ENCODE peak calls at places on chromosomes 3 and 15, in five cellular contexts. T is EL, J is SK-N-DZ, K is NCI-H2029, M is T-cell. B is an unnamed sample.

GRCh38 chr3:73552700-73553099 is 72.0 kb downstream of the PDZRN3 start:
- DNase-seq in T (peak), J (no peak), K (peak), M (no peak), B (no peak)

GRCh38 chr15:65033659-65034269 is 4.3 kb upstream of the MTFMT start:
- DNase-seq in T (peak), J (peak), K (no peak), M (no peak), B (no peak)

GRCh38 chr3:61381745-61382392 is 130.6 kb upstream of the FHIT start:
- DNase-seq in T (peak), J (peak), K (peak), M (no peak), B (no peak)

GRCh38 chr3:35744419-35744818 is 105.1 kb downstream of the ARPP21 start:
- DNase-seq in T (no peak), J (peak), K (no peak), M (no peak), B (no peak)

GRCh38 chr15:89197503-89197971 is 23.8 kb downstream of the RLBP1 start:
- DNase-seq in T (no peak), J (no peak), K (peak), M (no peak), B (no peak)

GRCh38 chr15:52037889-52038505 is 19.0 kb downstream of the MAPK6 start:
- DNase-seq in T (no peak), J (no peak), K (no peak), M (no peak), B (no peak)

GRCh38 chr15:45402955-45403892 is 24.9 kb upstream of the GATM start:
- DNase-seq in T (peak), J (no peak), K (no peak), M (no peak), B (peak)

GRCh38 chr3:126469479-126469878 is 6.2 kb downstream of the ZXDC start:
- DNase-seq in T (no peak), J (no peak), K (peak), M (no peak), B (no peak)

GRCh38 chr15:48358229-48358641 is 27.0 kb downstream of the DUT start:
- DNase-seq in T (peak), J (peak), K (no peak), M (no peak), B (no peak)

GRCh38 chr3:149299938-149300791 is 33.3 kb downstream of the TM4SF18 start:
- DNase-seq in T (peak), J (no peak), K (peak), M (no peak), B (no peak)

GRCh38 chr15:48733615-48734014 is 77.3 kb downstream of the CEP152 start:
- DNase-seq in T (no peak), J (no peak), K (no peak), M (no peak), B (no peak)

GRCh38 chr15:36432162-36432561 is 147.3 kb upstream of the CDIN1 start:
- DNase-seq in T (peak), J (no peak), K (no peak), M (no peak), B (no peak)

GRCh38 chr3:15386352-15386751 is 41.0 kb downstream of the METTL6 start:
- DNase-seq in T (no peak), J (no peak), K (no peak), M (no peak), B (no peak)

GRCh38 chr15:31300208-31300661 is 26.4 kb upstream of the KLF13 start:
- DNase-seq in T (no peak), J (no peak), K (peak), M (no peak), B (peak)

GRCh38 chr15:79089890-79090486 is 592 bp downstream of the RASGRF1 start:
- DNase-seq in T (no peak), J (no peak), K (no peak), M (no peak), B (no peak)

GRCh38 chr3:152243301-152243711 is 25.4 kb upstream of the MBNL1 start:
- DNase-seq in T (no peak), J (no peak), K (no peak), M (no peak), B (no peak)

GRCh38 chr3:62587579-62588031 is 214.3 kb upstream of the FEZF2 start:
- DNase-seq in T (peak), J (peak), K (no peak), M (no peak), B (no peak)

GRCh38 chr3:65854606-65855304 is 184.0 kb downstream of the MAGI1 start:
- DNase-seq in T (peak), J (no peak), K (peak), M (no peak), B (no peak)

GRCh38 chr3:187870360-187871203 is 125.3 kb upstream of the BCL6 start:
- DNase-seq in T (no peak), J (no peak), K (no peak), M (no peak), B (no peak)

GRCh38 chr3:127671523-127672428 is 976 bp upstream of the ABTB1 start:
- DNase-seq in T (peak), J (no peak), K (no peak), M (peak), B (no peak)

GRCh38 chr3:57227930-57228733 is 603 bp downstream of the APPL1 start:
- DNase-seq in T (peak), J (peak), K (no peak), M (peak), B (peak)

GRCh38 chr3:166510382-166510781 is 673.2 kb upstream of the BCHE start:
- DNase-seq in T (no peak), J (peak), K (no peak), M (no peak), B (no peak)

GRCh38 chr3:151750181-151750580 is 16.5 kb downstream of the AADACL2 start:
- DNase-seq in T (no peak), J (no peak), K (no peak), M (no peak), B (no peak)

GRCh38 chr15:101694261-101694660 is 30.0 kb downstream of the TARS3 start:
- DNase-seq in T (no peak), J (no peak), K (no peak), M (no peak), B (no peak)

GRCh38 chr3:41893977-41894376 is 67.9 kb downstream of the ULK4 start:
- DNase-seq in T (peak), J (peak), K (peak), M (no peak), B (no peak)

GRCh38 chr3:10495003-10495402 is 10.4 kb downstream of the ATP2B2 start:
- DNase-seq in T (peak), J (no peak), K (peak), M (no peak), B (no peak)

GRCh38 chr15:42728562-42728961 is 8.4 kb downstream of the CDAN1 start:
- DNase-seq in T (no peak), J (no peak), K (no peak), M (no peak), B (no peak)

GRCh38 chr15:67554580-67554979 is 12.1 kb downstream of the MAP2K5 start:
- DNase-seq in T (no peak), J (no peak), K (no peak), M (no peak), B (no peak)

B was measured in activated T-helper 2 cell treated with anti-CD3 and anti-CD28 coated beads, Interferon-gamma antibody, Interleukin-2, Interleukin-4, amounts not matched to agents 10 μg/mL and 5 μg/mL and 100 μg/mL, durations not matched to agents 14 hours and 24 hours and 36 hours.